ENCODE peak calls at places on chromosomes 6 and 20, in seven cellular contexts. Z, T, G, A, R, D and X are unnamed samples.

GRCh38 chr6:19333936-19334335 is 503.2 kb upstream of the ID4 start:
- DNase-seq in Z (no peak), T (no peak), G (no peak), A (no peak), R (peak; percentile 78), D (no peak), X (peak; percentile 59)

GRCh38 chr20:43438578-43439316 is 18.9 kb upstream of the SRSF6 start:
- DNase-seq in Z (no peak), T (no peak), G (peak; percentile 49), A (no peak), R (no peak), D (no peak), X (no peak)

GRCh38 chr6:8207869-8208191 is 105.5 kb upstream of the EEF1E1 start:
- DNase-seq in Z (no peak), T (no peak), G (no peak), A (no peak), R (no peak), D (no peak), X (no peak)

GRCh38 chr6:144063744-144064401 is 31.5 kb downstream of the SF3B5 start:
- DNase-seq in Z (peak; percentile 91), T (peak; percentile 57), G (no peak), A (peak; percentile 84), R (peak; percentile 23), D (peak; percentile 86), X (no peak)

GRCh38 chr6:52337633-52338290 is 24.2 kb upstream of the PAQR8 start:
- DNase-seq in Z (no peak), T (no peak), G (no peak), A (no peak), R (no peak), D (no peak), X (no peak)

GRCh38 chr6:117595099-117595923 is 7.0 kb downstream of the GOPC start:
- DNase-seq in Z (no peak), T (no peak), G (no peak), A (no peak), R (no peak), D (no peak), X (no peak)

GRCh38 chr6:90403489-90404381 is 107.1 kb upstream of the BACH2 start:
- DNase-seq in Z (peak; percentile 73), T (no peak), G (no peak), A (peak; percentile 48), R (no peak), D (no peak), X (no peak)

GRCh38 chr20:59400666-59401065 is 100.3 kb downstream of the EDN3 start:
- DNase-seq in Z (no peak), T (no peak), G (no peak), A (no peak), R (no peak), D (no peak), X (no peak)

GRCh38 chr6:147220345-147220744 is 16.1 kb downstream of the STXBP5 start:
- DNase-seq in Z (no peak), T (no peak), G (no peak), A (no peak), R (no peak), D (no peak), X (no peak)

GRCh38 chr6:33139596-33140206 is 52.6 kb downstream of the COL11A2 start:
- DNase-seq in Z (no peak), T (no peak), G (no peak), A (no peak), R (no peak), D (no peak), X (no peak)

GRCh38 chr6:125953502-125953875 is 3.1 kb upstream of the HINT3 start:
- DNase-seq in Z (no peak), T (no peak), G (no peak), A (no peak), R (no peak), D (no peak), X (no peak)

GRCh38 chr6:81700414-81700813 is 52.1 kb downstream of the TENT5A start:
- DNase-seq in Z (no peak), T (no peak), G (no peak), A (no peak), R (no peak), D (no peak), X (no peak)

GRCh38 chr6:69796081-69796626 is 656 bp downstream of the LMBRD1 start:
- DNase-seq in Z (no peak), T (peak; percentile 63), G (no peak), A (no peak), R (peak; percentile 67), D (peak; percentile 39), X (peak; percentile 70)

GRCh38 chr6:34246563-34247391 is 2.0 kb downstream of the SMIM29 start:
- DNase-seq in Z (peak; percentile 83), T (no peak), G (no peak), A (peak; percentile 47), R (no peak), D (peak; percentile 29), X (no peak)

GRCh38 chr6:149919834-149920225 is 3.1 kb downstream of the RAET1G start:
- DNase-seq in Z (no peak), T (no peak), G (no peak), A (no peak), R (no peak), D (no peak), X (no peak)

GRCh38 chr6:142592876-142593275 is 291.1 kb downstream of the ADGRG6 start:
- DNase-seq in Z (no peak), T (no peak), G (no peak), A (no peak), R (no peak), D (no peak), X (no peak)

DNA sequence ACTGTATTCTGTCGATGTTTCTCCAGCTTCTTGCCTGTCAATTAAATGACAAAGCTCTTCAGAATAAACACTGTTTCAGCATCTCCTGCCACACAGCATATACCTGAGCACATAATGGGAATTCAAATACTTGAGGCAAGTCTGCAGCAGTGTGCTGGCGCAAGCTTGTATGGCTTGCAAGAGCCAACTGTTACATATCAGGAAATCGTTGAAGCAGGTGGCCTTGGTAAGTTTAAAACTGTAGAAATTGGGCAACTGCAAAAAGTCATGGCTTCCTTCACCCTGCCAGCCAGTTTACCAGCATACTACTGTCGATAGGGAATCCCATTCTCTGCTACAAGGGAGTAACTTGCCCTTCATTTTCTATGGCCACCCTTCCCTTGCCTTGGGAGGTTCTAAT is 23.0 kb downstream of the CPNE1 start:
- DNase-seq in Z (no peak), T (no peak), G (no peak), A (no peak), R (no peak), D (no peak), X (no peak)
- H3K27ac ChIP-seq in Z (no peak overlapping the region), T (no peak overlapping the region), G (no peak overlapping the region), A (no peak overlapping the region), R (no peak overlapping the region), D (no peak overlapping the region), X (no peak overlapping the region)

GRCh38 chr20:61369731-61370520 is 117.9 kb downstream of the CDH4 start:
- DNase-seq in Z (no peak), T (no peak), G (no peak), A (no peak), R (no peak), D (no peak), X (no peak)

GRCh38 chr20:61371501-61372150 is 119.6 kb downstream of the CDH4 start:
- DNase-seq in Z (no peak), T (no peak), G (no peak), A (no peak), R (no peak), D (no peak), X (no peak)

GRCh38 chr20:61373055-61373399 is 121.0 kb downstream of the CDH4 start:
- DNase-seq in Z (no peak), T (no peak), G (no peak), A (no peak), R (no peak), D (no peak), X (no peak)

GRCh38 chr20:61372151-61373054 is 120.3 kb downstream of the CDH4 start:
- DNase-seq in Z (no peak), T (no peak), G (no peak), A (no peak), R (no peak), D (no peak), X (no peak)

DNA sequence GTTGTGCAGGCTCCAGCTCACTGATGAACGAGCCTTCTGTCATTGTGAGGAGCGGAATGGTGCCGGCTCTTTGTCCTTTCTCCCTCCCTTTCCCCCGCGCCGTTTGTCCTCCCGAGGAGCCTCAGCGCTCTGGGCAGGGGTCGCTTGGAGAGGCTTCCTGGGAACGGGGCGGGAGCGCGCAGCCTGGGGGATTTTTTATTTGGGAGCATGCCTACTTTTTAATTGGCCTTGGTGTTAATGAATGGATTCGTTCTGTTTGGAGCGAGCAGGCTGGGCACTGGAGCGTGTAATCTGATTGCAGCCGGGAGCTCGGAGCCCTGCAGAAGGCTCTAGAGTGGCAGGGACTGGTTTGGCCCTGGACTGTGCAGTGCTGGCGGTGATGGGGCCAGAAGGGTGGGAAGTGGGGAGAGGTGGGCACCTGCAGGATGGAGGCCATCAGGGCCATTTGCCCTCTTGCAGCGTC is 118.8 kb downstream of the CDH4 start:
- DNase-seq in Z (peak; percentile 57), T (no peak), G (no peak), A (no peak), R (no peak), D (no peak), X (no peak)
- H3K27ac ChIP-seq in Z (no peak overlapping the region), T (no peak overlapping the region), G (no peak overlapping the region), A (no peak overlapping the region), R (no peak overlapping the region), D (no peak overlapping the region), X (no peak overlapping the region)

DNA sequence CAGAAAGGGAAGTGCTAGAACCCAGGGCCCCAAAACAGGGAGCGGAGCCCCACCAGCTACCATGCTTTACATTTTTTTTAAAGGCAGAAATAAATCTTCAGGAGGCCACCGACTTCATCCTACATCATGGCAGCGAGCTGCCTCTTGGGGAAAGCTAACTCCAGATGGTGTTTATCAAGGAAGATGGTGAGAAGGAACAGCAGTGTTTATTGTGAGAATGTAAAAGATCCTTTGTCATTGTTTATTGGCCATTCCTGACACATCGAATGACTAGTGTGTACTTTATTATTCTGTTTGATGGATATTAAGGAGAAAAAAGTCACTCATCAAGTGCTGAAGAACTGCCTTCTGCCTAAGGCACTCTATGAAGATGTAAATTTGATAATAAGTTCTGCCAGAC is 194.9 kb upstream of the RREB1 start:
- DNase-seq in Z (no peak), T (no peak), G (no peak), A (no peak), R (no peak), D (no peak), X (no peak)
- H3K27ac ChIP-seq in Z (no peak overlapping the region), T (no peak overlapping the region), G (no peak overlapping the region), A (no peak overlapping the region), R (no peak overlapping the region), D (no peak overlapping the region), X (no peak overlapping the region)

GRCh38 chr20:32463642-32464400 is 105.7 kb downstream of the ASXL1 start:
- DNase-seq in Z (no peak), T (no peak), G (no peak), A (peak; percentile 34), R (no peak), D (no peak), X (no peak)

GRCh38 chr20:32460683-32461320 is 102.7 kb downstream of the ASXL1 start:
- DNase-seq in Z (no peak), T (no peak), G (no peak), A (no peak), R (no peak), D (no peak), X (no peak)

GRCh38 chr20:32460231-32460630 is 102.1 kb downstream of the ASXL1 start:
- DNase-seq in Z (no peak), T (no peak), G (no peak), A (no peak), R (no peak), D (no peak), X (no peak)

GRCh38 chr20:32462900-32463641 is 104.9 kb downstream of the ASXL1 start:
- DNase-seq in Z (peak; percentile 59), T (no peak), G (no peak), A (no peak), R (no peak), D (no peak), X (no peak)

GRCh38 chr20:32461836-32462600 is 103.9 kb downstream of the ASXL1 start:
- DNase-seq in Z (no peak), T (no peak), G (no peak), A (no peak), R (no peak), D (no peak), X (no peak)
- H3K27ac ChIP-seq in Z (no peak overlapping the region), T (no peak overlapping the region), G (no peak overlapping the region), A (no peak overlapping the region), R (no peak overlapping the region), D (no peak overlapping the region), X (no peak overlapping the region)